ENCODE peak calls at places on chromosomes 11 and 22, in seven cellular contexts. One of them, this sample, is unnamed.

GRCh38 chr22:32880061-32880460 is 78.6 kb downstream of the TIMP3 start:
- DNase-seq in activated CD8-positive, alpha-beta memory T cell treated with anti-CD3 and anti-CD28 coated beads for 24 hours: no peak
- DNase-seq in brain microvascular endothelial cell: no peak
- DNase-seq in stimulated activated CD4-positive, alpha-beta T cell treated with anti-CD3 and anti-CD28 coated beads, Interleukin-2, amount 100 ng/mL, for 24 hours: no peak
- DNase-seq in NCI-H1105 treated with DMSO at 0.1 percent for 48 hours: no peak
- DNase-seq in nucleus accumbens: no peak
- DNase-seq in GM23248: peak; percentile 60
- DNase-seq in this sample: no peak

GRCh38 chr11:7495997-7496545 is 10.8 kb downstream of the OLFML1 start:
- DNase-seq in NCI-H1105 treated with DMSO at 0.1 percent for 48 hours: no peak
- DNase-seq in stimulated activated CD4-positive, alpha-beta T cell treated with anti-CD3 and anti-CD28 coated beads, Interleukin-2, amount 100 ng/mL, for 24 hours: no peak
- DNase-seq in brain microvascular endothelial cell: no peak
- DNase-seq in GM23248: no peak
- DNase-seq in nucleus accumbens: no peak
- DNase-seq in activated CD8-positive, alpha-beta memory T cell treated with anti-CD3 and anti-CD28 coated beads for 24 hours: no peak
- DNase-seq in this sample: peak; percentile 67

GRCh38 chr11:78228467-78228866 is 39.7 kb downstream of the USP35 start:
- DNase-seq in nucleus accumbens: no peak
- DNase-seq in brain microvascular endothelial cell: peak; percentile 28
- DNase-seq in NCI-H1105 treated with DMSO at 0.1 percent for 48 hours: peak; percentile 75
- DNase-seq in stimulated activated CD4-positive, alpha-beta T cell treated with anti-CD3 and anti-CD28 coated beads, Interleukin-2, amount 100 ng/mL, for 24 hours: no peak
- DNase-seq in GM23248: peak; percentile 66
- DNase-seq in activated CD8-positive, alpha-beta memory T cell treated with anti-CD3 and anti-CD28 coated beads for 24 hours: no peak
- DNase-seq in this sample: peak; percentile 25

GRCh38 chr11:75982309-75982708 is 167.3 kb downstream of the UVRAG start:
- DNase-seq in stimulated activated CD4-positive, alpha-beta T cell treated with anti-CD3 and anti-CD28 coated beads, Interleukin-2, amount 100 ng/mL, for 24 hours: no peak
- DNase-seq in NCI-H1105 treated with DMSO at 0.1 percent for 48 hours: no peak
- DNase-seq in nucleus accumbens: no peak
- DNase-seq in activated CD8-positive, alpha-beta memory T cell treated with anti-CD3 and anti-CD28 coated beads for 24 hours: no peak
- DNase-seq in brain microvascular endothelial cell: no peak
- DNase-seq in GM23248: no peak
- DNase-seq in this sample: no peak

GRCh38 chr22:41341990-41342389 is 39.8 kb upstream of the TEF start:
- DNase-seq in stimulated activated CD4-positive, alpha-beta T cell treated with anti-CD3 and anti-CD28 coated beads, Interleukin-2, amount 100 ng/mL, for 24 hours: no peak
- DNase-seq in NCI-H1105 treated with DMSO at 0.1 percent for 48 hours: no peak
- DNase-seq in GM23248: no peak
- DNase-seq in nucleus accumbens: no peak
- DNase-seq in brain microvascular endothelial cell: no peak
- DNase-seq in activated CD8-positive, alpha-beta memory T cell treated with anti-CD3 and anti-CD28 coated beads for 24 hours: no peak
- DNase-seq in this sample: no peak

GRCh38 chr11:57787920-57788716 is 26.5 kb downstream of the CTNND1 start:
- DNase-seq in GM23248: no peak
- DNase-seq in NCI-H1105 treated with DMSO at 0.1 percent for 48 hours: no peak
- DNase-seq in stimulated activated CD4-positive, alpha-beta T cell treated with anti-CD3 and anti-CD28 coated beads, Interleukin-2, amount 100 ng/mL, for 24 hours: no peak
- DNase-seq in nucleus accumbens: no peak
- DNase-seq in brain microvascular endothelial cell: no peak
- DNase-seq in activated CD8-positive, alpha-beta memory T cell treated with anti-CD3 and anti-CD28 coated beads for 24 hours: no peak
- DNase-seq in this sample: no peak

GRCh38 chr11:65307298-65308229 is 7.1 kb upstream of the CDC42EP2 start:
- DNase-seq in nucleus accumbens: no peak
- DNase-seq in NCI-H1105 treated with DMSO at 0.1 percent for 48 hours: no peak
- DNase-seq in GM23248: peak; percentile 35
- DNase-seq in activated CD8-positive, alpha-beta memory T cell treated with anti-CD3 and anti-CD28 coated beads for 24 hours: no peak
- DNase-seq in stimulated activated CD4-positive, alpha-beta T cell treated with anti-CD3 and anti-CD28 coated beads, Interleukin-2, amount 100 ng/mL, for 24 hours: no peak
- DNase-seq in brain microvascular endothelial cell: no peak
- DNase-seq in this sample: no peak

GRCh38 chr11:20031155-20032001 is 128.9 kb downstream of the DBX1 start:
- DNase-seq in GM23248: peak; percentile 87
- DNase-seq in stimulated activated CD4-positive, alpha-beta T cell treated with anti-CD3 and anti-CD28 coated beads, Interleukin-2, amount 100 ng/mL, for 24 hours: no peak
- DNase-seq in activated CD8-positive, alpha-beta memory T cell treated with anti-CD3 and anti-CD28 coated beads for 24 hours: no peak
- DNase-seq in nucleus accumbens: no peak
- DNase-seq in NCI-H1105 treated with DMSO at 0.1 percent for 48 hours: no peak
- DNase-seq in brain microvascular endothelial cell: peak; percentile 77
- DNase-seq in this sample: no peak

GRCh38 chr11:73292481-73292880 is 15.6 kb upstream of the ARHGEF17 start:
- DNase-seq in activated CD8-positive, alpha-beta memory T cell treated with anti-CD3 and anti-CD28 coated beads for 24 hours: no peak
- DNase-seq in GM23248: peak; percentile 53
- DNase-seq in NCI-H1105 treated with DMSO at 0.1 percent for 48 hours: no peak
- DNase-seq in nucleus accumbens: no peak
- DNase-seq in stimulated activated CD4-positive, alpha-beta T cell treated with anti-CD3 and anti-CD28 coated beads, Interleukin-2, amount 100 ng/mL, for 24 hours: no peak
- DNase-seq in brain microvascular endothelial cell: no peak
- DNase-seq in this sample: no peak

GRCh38 chr11:12258451-12258850 is 118.9 kb upstream of the PARVA start:
- DNase-seq in activated CD8-positive, alpha-beta memory T cell treated with anti-CD3 and anti-CD28 coated beads for 24 hours: no peak
- DNase-seq in GM23248: peak; percentile 53
- DNase-seq in NCI-H1105 treated with DMSO at 0.1 percent for 48 hours: no peak
- DNase-seq in stimulated activated CD4-positive, alpha-beta T cell treated with anti-CD3 and anti-CD28 coated beads, Interleukin-2, amount 100 ng/mL, for 24 hours: no peak
- DNase-seq in brain microvascular endothelial cell: peak; percentile 68
- DNase-seq in nucleus accumbens: no peak
- DNase-seq in this sample: no peak

GRCh38 chr11:108960498-108960897 is 295.6 kb downstream of the DDX10 start:
- DNase-seq in NCI-H1105 treated with DMSO at 0.1 percent for 48 hours: no peak
- DNase-seq in brain microvascular endothelial cell: no peak
- DNase-seq in GM23248: peak; percentile 27
- DNase-seq in stimulated activated CD4-positive, alpha-beta T cell treated with anti-CD3 and anti-CD28 coated beads, Interleukin-2, amount 100 ng/mL, for 24 hours: no peak
- DNase-seq in nucleus accumbens: peak; percentile 48
- DNase-seq in activated CD8-positive, alpha-beta memory T cell treated with anti-CD3 and anti-CD28 coated beads for 24 hours: no peak
- DNase-seq in this sample: no peak

GRCh38 chr11:95589893-95590612 is 199.5 kb downstream of the FAM76B start:
- DNase-seq in stimulated activated CD4-positive, alpha-beta T cell treated with anti-CD3 and anti-CD28 coated beads, Interleukin-2, amount 100 ng/mL, for 24 hours: no peak
- DNase-seq in NCI-H1105 treated with DMSO at 0.1 percent for 48 hours: no peak
- DNase-seq in GM23248: no peak
- DNase-seq in activated CD8-positive, alpha-beta memory T cell treated with anti-CD3 and anti-CD28 coated beads for 24 hours: no peak
- DNase-seq in brain microvascular endothelial cell: no peak
- DNase-seq in nucleus accumbens: no peak
- DNase-seq in this sample: no peak

GRCh38 chr11:90434858-90435257 is 212.0 kb upstream of the CHORDC1 start:
- DNase-seq in brain microvascular endothelial cell: peak; percentile 21
- DNase-seq in activated CD8-positive, alpha-beta memory T cell treated with anti-CD3 and anti-CD28 coated beads for 24 hours: no peak
- DNase-seq in GM23248: no peak
- DNase-seq in NCI-H1105 treated with DMSO at 0.1 percent for 48 hours: peak; percentile 44
- DNase-seq in nucleus accumbens: no peak
- DNase-seq in stimulated activated CD4-positive, alpha-beta T cell treated with anti-CD3 and anti-CD28 coated beads, Interleukin-2, amount 100 ng/mL, for 24 hours: no peak
- DNase-seq in this sample: no peak

GRCh38 chr22:35219012-35219411 is 38.3 kb upstream of the HMGXB4 start:
- DNase-seq in NCI-H1105 treated with DMSO at 0.1 percent for 48 hours: no peak
- DNase-seq in activated CD8-positive, alpha-beta memory T cell treated with anti-CD3 and anti-CD28 coated beads for 24 hours: no peak
- DNase-seq in GM23248: peak; percentile 75
- DNase-seq in stimulated activated CD4-positive, alpha-beta T cell treated with anti-CD3 and anti-CD28 coated beads, Interleukin-2, amount 100 ng/mL, for 24 hours: no peak
- DNase-seq in brain microvascular endothelial cell: peak; percentile 75
- DNase-seq in nucleus accumbens: no peak
- DNase-seq in this sample: no peak

GRCh38 chr11:78319453-78319955 is 98.1 kb downstream of the GAB2 start:
- DNase-seq in activated CD8-positive, alpha-beta memory T cell treated with anti-CD3 and anti-CD28 coated beads for 24 hours: no peak
- DNase-seq in stimulated activated CD4-positive, alpha-beta T cell treated with anti-CD3 and anti-CD28 coated beads, Interleukin-2, amount 100 ng/mL, for 24 hours: no peak
- DNase-seq in GM23248: peak; percentile 74
- DNase-seq in brain microvascular endothelial cell: peak; percentile 18
- DNase-seq in NCI-H1105 treated with DMSO at 0.1 percent for 48 hours: no peak
- DNase-seq in nucleus accumbens: no peak
- DNase-seq in this sample: no peak

GRCh38 chr22:20155330-20156041 is 4.6 kb upstream of the CCDC188 start:
- DNase-seq in GM23248: peak; percentile 75
- DNase-seq in activated CD8-positive, alpha-beta memory T cell treated with anti-CD3 and anti-CD28 coated beads for 24 hours: no peak
- DNase-seq in NCI-H1105 treated with DMSO at 0.1 percent for 48 hours: peak; percentile 90
- DNase-seq in brain microvascular endothelial cell: peak; percentile 30
- DNase-seq in nucleus accumbens: peak; percentile 36
- DNase-seq in stimulated activated CD4-positive, alpha-beta T cell treated with anti-CD3 and anti-CD28 coated beads, Interleukin-2, amount 100 ng/mL, for 24 hours: no peak
- DNase-seq in this sample: no peak

GRCh38 chr22:41369089-41369745 is 12.5 kb upstream of the TEF start:
- DNase-seq in activated CD8-positive, alpha-beta memory T cell treated with anti-CD3 and anti-CD28 coated beads for 24 hours: no peak
- DNase-seq in brain microvascular endothelial cell: no peak
- DNase-seq in nucleus accumbens: peak; percentile 14
- DNase-seq in NCI-H1105 treated with DMSO at 0.1 percent for 48 hours: no peak
- DNase-seq in GM23248: no peak
- DNase-seq in stimulated activated CD4-positive, alpha-beta T cell treated with anti-CD3 and anti-CD28 coated beads, Interleukin-2, amount 100 ng/mL, for 24 hours: no peak
- DNase-seq in this sample: no peak

GRCh38 chr11:113281052-113281725 is 33.2 kb upstream of the TTC12 start:
- DNase-seq in nucleus accumbens: no peak
- DNase-seq in stimulated activated CD4-positive, alpha-beta T cell treated with anti-CD3 and anti-CD28 coated beads, Interleukin-2, amount 100 ng/mL, for 24 hours: no peak
- DNase-seq in NCI-H1105 treated with DMSO at 0.1 percent for 48 hours: no peak
- DNase-seq in brain microvascular endothelial cell: no peak
- DNase-seq in GM23248: no peak
- DNase-seq in activated CD8-positive, alpha-beta memory T cell treated with anti-CD3 and anti-CD28 coated beads for 24 hours: no peak
- DNase-seq in this sample: no peak

This sample was measured in stimulated activated naive B cell treated with anti-CD40 and anti-IgM and Interleukin-4, amounts not matched to agents 10 μg/mL and 1 μg/mL and 100 μg/mL, for 72 hours.